ENCODE peak calls at places on chromosomes 16 and 17, in eight cellular contexts. X is bronchial epithelial cell, H is ascending aorta, E is cardiac muscle cell, C is cardiac fibroblast, Z is mucosa of descending colon, G is uterus, L is PC-3. N is an unnamed sample.

GRCh38 chr17:57459286-57459915 is 203.1 kb downstream of the MSI2 start:
- DNase-seq in Z (no peak), H (no peak), E (peak; percentile 57), X (peak; percentile 53), C (peak; percentile 68), L (peak; percentile 80), G (no peak), N (no peak)

GRCh38 chr16:90023078-90023447 is 3.8 kb upstream of the DBNDD1 start:
- DNase-seq in Z (no peak), X (no peak), E (no peak), C (no peak), G (no peak), L (no peak), H (no peak), N (no peak)

GRCh38 chr17:18217412-18218015 is 7.9 kb upstream of the LLGL1 start:
- DNase-seq in C (peak; percentile 68), Z (no peak), H (peak; percentile 84), G (peak; percentile 78), E (peak; percentile 69), X (peak; percentile 48), L (peak; percentile 84), N (no peak)

GRCh38 chr17:50271173-50271750 is 3.0 kb upstream of the TMEM92 start:
- DNase-seq in G (no peak), L (no peak), Z (no peak), H (peak; percentile 24), E (no peak), C (peak; percentile 53), X (no peak), N (no peak)

GRCh38 chr17:75643033-75644017 is 10.1 kb downstream of the SMIM5 start:
- DNase-seq in X (peak; percentile 37), E (no peak), C (no peak), Z (peak; percentile 53), H (no peak), L (peak; percentile 39), G (no peak), N (no peak)

GRCh38 chr16:75754126-75754525 is 27.8 kb upstream of the CPHXL start:
- DNase-seq in E (peak; percentile 47), H (no peak), X (peak; percentile 92), C (peak; percentile 2), G (no peak), Z (no peak), L (peak; percentile 57), N (no peak)

GRCh38 chr16:85621698-85622433 is 8.7 kb downstream of the GSE1 start:
- DNase-seq in Z (no peak), E (no peak), C (no peak), L (peak; percentile 66), X (no peak), G (no peak), H (no peak), N (no peak)

GRCh38 chr17:7563115-7563869 is 1.6 kb downstream of the SENP3 start:
- DNase-seq in L (no peak), Z (no peak), X (no peak), C (no peak), E (no peak), G (no peak), H (no peak), N (no peak)

GRCh38 chr17:63066158-63066808 is 100.2 kb downstream of the TANC2 start:
- DNase-seq in E (no peak), X (no peak), C (no peak), Z (no peak), G (no peak), H (no peak), L (no peak), N (no peak)

GRCh38 chr17:77378318-77379064 is 237.7 kb downstream of the SEC14L1 start:
- DNase-seq in H (no peak), E (no peak), X (no peak), L (no peak), G (no peak), Z (no peak), C (no peak), N (no peak)

GRCh38 chr16:77683845-77684526 is 38.3 kb upstream of the NUDT7 start:
- DNase-seq in Z (no peak), L (no peak), X (no peak), C (no peak), E (no peak), H (no peak), G (no peak), N (no peak)

GRCh38 chr16:67653131-67654068 is 6.7 kb downstream of the ACD start:
- DNase-seq in Z (no peak), L (no peak), X (no peak), G (no peak), H (no peak), C (no peak), E (peak; percentile 21), N (no peak)

GRCh38 chr17:38751803-38752118 is 780 bp upstream of the PSMB3 start:
- DNase-seq in E (peak; percentile 89), X (peak; percentile 73), G (peak; percentile 85), H (peak; percentile 92), C (peak; percentile 89), L (peak; percentile 84), Z (peak; percentile 89), N (peak; percentile 61)

GRCh38 chr17:40097931-40098845 is 2.2 kb downstream of the NR1D1 start:
- DNase-seq in E (peak; percentile 67), L (peak; percentile 25), C (peak; percentile 69), Z (peak; percentile 89), G (peak; percentile 75), H (peak; percentile 94), X (peak; percentile 86), N (no peak)

GRCh38 chr17:5355416-5356129 is 63.9 kb downstream of the NUP88 start:
- DNase-seq in H (no peak), C (peak; percentile 29), Z (no peak), G (no peak), X (peak; percentile 74), L (peak; percentile 47), E (peak; percentile 18), N (no peak)

GRCh38 chr17:45409659-45410076 is 23.0 kb downstream of the ARHGAP27 start:
- DNase-seq in L (no peak), G (no peak), E (no peak), C (no peak), X (no peak), H (no peak), Z (no peak), N (no peak)

GRCh38 chr17:44502598-44503079 is 567 bp downstream of the GPATCH8 start:
- DNase-seq in X (peak; percentile 61), E (no peak), H (no peak), Z (no peak), L (peak; percentile 38), G (no peak), C (peak; percentile 34), N (no peak)

GRCh38 chr16:76571755-76572154 is 294.6 kb downstream of the CNTNAP4 start:
- DNase-seq in Z (no peak), H (no peak), C (no peak), G (no peak), L (no peak), E (no peak), X (no peak), N (no peak)

GRCh38 chr17:31598388-31598760 is 206.9 kb downstream of the RAB11FIP4 start:
- DNase-seq in Z (no peak), G (no peak), L (no peak), H (no peak), E (no peak), X (no peak), C (no peak), N (no peak)

GRCh38 chr16:79270011-79270410 is 330.5 kb downstream of the MAF start:
- DNase-seq in E (no peak), X (no peak), C (no peak), Z (no peak), G (no peak), H (no peak), L (no peak), N (no peak)

DNA sequence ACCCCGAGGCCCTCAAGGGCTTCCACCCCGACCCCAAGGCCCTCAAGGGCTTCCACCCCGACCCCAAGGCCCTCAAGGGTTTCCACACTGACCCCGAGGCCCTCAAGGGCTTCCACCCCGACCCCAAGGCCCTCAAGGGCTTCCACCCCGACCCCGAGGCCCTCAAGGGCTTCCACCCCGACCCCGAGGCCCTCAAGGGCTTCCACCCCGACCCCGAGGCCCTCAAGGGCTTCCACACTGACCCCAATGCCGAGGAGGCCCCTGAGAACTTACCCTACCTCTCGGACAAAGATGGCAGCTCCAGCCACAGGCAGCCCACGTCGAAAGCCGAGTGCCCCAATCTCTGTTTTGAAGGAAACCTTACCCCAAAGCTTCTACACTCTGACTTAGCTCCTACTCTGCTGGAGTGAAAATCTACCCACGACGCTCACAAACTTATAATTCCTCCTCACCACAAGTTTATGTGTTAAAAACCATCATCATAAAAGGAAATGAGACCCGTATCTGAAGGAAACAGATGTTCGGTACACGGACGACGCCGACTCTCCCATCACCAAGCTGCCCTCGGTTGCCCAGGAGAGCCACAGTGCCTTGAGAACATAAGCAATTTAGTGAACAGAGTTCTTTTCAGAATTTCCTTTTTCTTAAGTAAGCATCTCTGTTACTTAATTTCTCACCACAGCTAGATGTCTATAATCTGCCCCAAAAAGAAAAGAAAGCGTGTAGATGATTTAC is 61.3 kb upstream of the RPH3AL start:
- DNase-seq in E (no peak), X (no peak), H (no peak), C (no peak), G (no peak), Z (no peak), L (no peak), N (no peak)
- H3K4me3 ChIP-seq in E (no peak overlapping the region), X (no peak overlapping the region), H (no peak overlapping the region), C (no peak overlapping the region), G (no peak overlapping the region), Z (no peak overlapping the region), L (no peak overlapping the region), N (no peak overlapping the region)

DNA sequence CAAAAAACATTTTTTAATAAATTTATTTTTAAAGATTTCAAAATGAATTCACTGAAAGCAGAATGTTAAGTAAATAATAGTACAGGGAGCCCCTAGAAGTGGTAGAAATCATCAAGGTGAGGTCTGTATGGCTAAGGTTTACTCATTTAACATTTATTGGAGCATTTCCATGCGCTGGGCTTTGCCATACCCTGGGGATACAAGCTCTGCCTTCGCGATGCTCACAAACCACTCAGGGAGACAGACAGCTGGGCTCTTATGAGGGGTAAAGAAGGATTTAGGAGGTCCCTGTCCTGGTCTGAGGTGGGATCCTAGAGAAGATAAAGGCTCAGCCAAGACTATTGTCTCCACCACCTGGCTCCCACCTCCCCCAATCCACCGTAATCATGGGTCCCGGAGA is 11.3 kb upstream of the LPCAT2 start:
- DNase-seq in E (no peak), X (no peak), G (no peak), L (no peak), C (no peak), H (no peak), Z (no peak), N (no peak)
- H3K4me3 ChIP-seq in E (no peak overlapping the region), X (no peak overlapping the region), G (no peak overlapping the region), L (no peak overlapping the region), C (no peak overlapping the region), H (no peak overlapping the region), Z (no peak overlapping the region), N (no peak overlapping the region)

GRCh38 chr17:81958633-81959342 is 2.2 kb downstream of the NOTUM start:
- DNase-seq in E (no peak), X (no peak), G (no peak), Z (no peak), L (no peak), H (no peak), C (no peak), N (no peak)
- H3K4me3 ChIP-seq in E (peak overlapping the region; percentile 30), X (no peak overlapping the region), G (no peak overlapping the region), Z (no peak overlapping the region), L (peak overlapping the region; percentile 52), H (no peak overlapping the region), C (no peak overlapping the region), N (no peak overlapping the region)

GRCh38 chr17:72487731-72488325 is 367.0 kb downstream of the SOX9 start:
- DNase-seq in G (no peak), L (no peak), E (no peak), X (no peak), C (no peak), H (no peak), Z (no peak), N (no peak)
- H3K4me3 ChIP-seq in G (no peak overlapping the region), L (no peak overlapping the region), E (no peak overlapping the region), X (no peak overlapping the region), C (no peak overlapping the region), H (no peak overlapping the region), Z (no peak overlapping the region), N (no peak overlapping the region)

GRCh38 chr16:4064950-4065352 is 51.3 kb downstream of the ADCY9 start:
- DNase-seq in C (no peak), G (no peak), Z (no peak), X (peak; percentile 25), L (no peak), H (no peak), E (no peak), N (no peak)
- H3K4me3 ChIP-seq in C (no peak overlapping the region), G (no peak overlapping the region), Z (no peak overlapping the region), X (peak overlapping the region; percentile 20), L (no peak overlapping the region), H (no peak overlapping the region), E (no peak overlapping the region), N (no peak overlapping the region)

N was measured in skeletal muscle cell.